ENCODE peak calls at places on chromosomes 6 and 20, in ten cellular contexts. One of them, this sample, is unnamed.
A peak's percentile ranks its signal among the peaks of the same experiment; 100 is the strongest.

GRCh38 chr20:44231713-44232468 is 15.2 kb upstream of the GDAP1L1 start:
- DNase-seq in Kasumi-1: no peak
- DNase-seq in cardiac fibroblast: no peak
- DNase-seq in type B pancreatic cell: no peak
- DNase-seq in lower lobe of right lung: no peak
- DNase-seq in H7: peak; percentile 57
- DNase-seq in anterior cingulate cortex: no peak
- DNase-seq in EL: no peak
- DNase-seq in sciatic nerve: no peak
- DNase-seq in stimulated activated CD4-positive, alpha-beta T cell treated with anti-CD3 and anti-CD28 coated beads, Interleukin-12 subunit alpha, Interleukin-12 subunit beta, amount 100 ng/mL, for 48 hours: no peak
- DNase-seq in this sample: peak; percentile 44

GRCh38 chr20:63323298-63323820 is 30.4 kb downstream of the COL20A1 start:
- DNase-seq in Kasumi-1: no peak
- DNase-seq in cardiac fibroblast: no peak
- DNase-seq in type B pancreatic cell: no peak
- DNase-seq in lower lobe of right lung: no peak
- DNase-seq in H7: no peak
- DNase-seq in anterior cingulate cortex: no peak
- DNase-seq in EL: no peak
- DNase-seq in sciatic nerve: no peak
- DNase-seq in stimulated activated CD4-positive, alpha-beta T cell treated with anti-CD3 and anti-CD28 coated beads, Interleukin-12 subunit alpha, Interleukin-12 subunit beta, amount 100 ng/mL, for 48 hours: no peak
- DNase-seq in this sample: no peak

GRCh38 chr6:116370328-116370716 is 425 bp upstream of the DSE start:
- DNase-seq in Kasumi-1: no peak
- DNase-seq in cardiac fibroblast: no peak
- DNase-seq in type B pancreatic cell: no peak
- DNase-seq in lower lobe of right lung: no peak
- DNase-seq in H7: no peak
- DNase-seq in anterior cingulate cortex: no peak
- DNase-seq in EL: no peak
- DNase-seq in sciatic nerve: no peak
- DNase-seq in stimulated activated CD4-positive, alpha-beta T cell treated with anti-CD3 and anti-CD28 coated beads, Interleukin-12 subunit alpha, Interleukin-12 subunit beta, amount 100 ng/mL, for 48 hours: no peak
- DNase-seq in this sample: no peak

GRCh38 chr6:10555625-10556309 is 34.6 kb downstream of the GCNT2 start:
- DNase-seq in Kasumi-1: peak; percentile 40
- DNase-seq in cardiac fibroblast: peak; percentile 32
- DNase-seq in type B pancreatic cell: no peak
- DNase-seq in lower lobe of right lung: peak; percentile 65
- DNase-seq in H7: peak; percentile 53
- DNase-seq in anterior cingulate cortex: peak; percentile 53
- DNase-seq in EL: peak; percentile 71
- DNase-seq in sciatic nerve: no peak
- DNase-seq in stimulated activated CD4-positive, alpha-beta T cell treated with anti-CD3 and anti-CD28 coated beads, Interleukin-12 subunit alpha, Interleukin-12 subunit beta, amount 100 ng/mL, for 48 hours: no peak
- DNase-seq in this sample: peak; percentile 73

GRCh38 chr20:50470249-50470858 is 39.8 kb upstream of the PTPN1 start:
- DNase-seq in Kasumi-1: no peak
- DNase-seq in cardiac fibroblast: peak; percentile 46
- DNase-seq in type B pancreatic cell: no peak
- DNase-seq in lower lobe of right lung: no peak
- DNase-seq in H7: no peak
- DNase-seq in anterior cingulate cortex: no peak
- DNase-seq in EL: no peak
- DNase-seq in sciatic nerve: no peak
- DNase-seq in stimulated activated CD4-positive, alpha-beta T cell treated with anti-CD3 and anti-CD28 coated beads, Interleukin-12 subunit alpha, Interleukin-12 subunit beta, amount 100 ng/mL, for 48 hours: no peak
- DNase-seq in this sample: no peak

GRCh38 chr6:32886674-32887383 is 32.8 kb downstream of the PSMB9 start:
- DNase-seq in Kasumi-1: no peak
- DNase-seq in cardiac fibroblast: peak; percentile 77
- DNase-seq in type B pancreatic cell: no peak
- DNase-seq in lower lobe of right lung: no peak
- DNase-seq in H7: no peak
- DNase-seq in anterior cingulate cortex: no peak
- DNase-seq in EL: peak; percentile 94
- DNase-seq in sciatic nerve: no peak
- DNase-seq in stimulated activated CD4-positive, alpha-beta T cell treated with anti-CD3 and anti-CD28 coated beads, Interleukin-12 subunit alpha, Interleukin-12 subunit beta, amount 100 ng/mL, for 48 hours: no peak
- DNase-seq in this sample: no peak

GRCh38 chr6:168949876-168950499 is 303.7 kb downstream of the THBS2 start:
- DNase-seq in Kasumi-1: no peak
- DNase-seq in cardiac fibroblast: no peak
- DNase-seq in type B pancreatic cell: no peak
- DNase-seq in lower lobe of right lung: no peak
- DNase-seq in H7: no peak
- DNase-seq in anterior cingulate cortex: no peak
- DNase-seq in EL: no peak
- DNase-seq in sciatic nerve: no peak
- DNase-seq in stimulated activated CD4-positive, alpha-beta T cell treated with anti-CD3 and anti-CD28 coated beads, Interleukin-12 subunit alpha, Interleukin-12 subunit beta, amount 100 ng/mL, for 48 hours: no peak
- DNase-seq in this sample: no peak

GRCh38 chr6:80226699-80227098 is 120.2 kb downstream of the BCKDHB start:
- DNase-seq in Kasumi-1: no peak
- DNase-seq in cardiac fibroblast: no peak
- DNase-seq in type B pancreatic cell: no peak
- DNase-seq in lower lobe of right lung: no peak
- DNase-seq in H7: no peak
- DNase-seq in anterior cingulate cortex: no peak
- DNase-seq in EL: no peak
- DNase-seq in sciatic nerve: no peak
- DNase-seq in stimulated activated CD4-positive, alpha-beta T cell treated with anti-CD3 and anti-CD28 coated beads, Interleukin-12 subunit alpha, Interleukin-12 subunit beta, amount 100 ng/mL, for 48 hours: no peak
- DNase-seq in this sample: no peak

GRCh38 chr6:30378290-30378937 is 33.5 kb downstream of the RPP21 start:
- DNase-seq in Kasumi-1: no peak
- DNase-seq in cardiac fibroblast: peak; percentile 23
- DNase-seq in type B pancreatic cell: no peak
- DNase-seq in lower lobe of right lung: no peak
- DNase-seq in H7: peak; percentile 66
- DNase-seq in anterior cingulate cortex: no peak
- DNase-seq in EL: no peak
- DNase-seq in sciatic nerve: no peak
- DNase-seq in stimulated activated CD4-positive, alpha-beta T cell treated with anti-CD3 and anti-CD28 coated beads, Interleukin-12 subunit alpha, Interleukin-12 subunit beta, amount 100 ng/mL, for 48 hours: no peak
- DNase-seq in this sample: peak; percentile 78

GRCh38 chr6:169803291-169803811 is 51.9 kb downstream of the ERMARD start:
- DNase-seq in Kasumi-1: peak; percentile 20
- DNase-seq in cardiac fibroblast: no peak
- DNase-seq in type B pancreatic cell: peak; percentile 25
- DNase-seq in lower lobe of right lung: no peak
- DNase-seq in H7: no peak
- DNase-seq in anterior cingulate cortex: no peak
- DNase-seq in EL: no peak
- DNase-seq in sciatic nerve: no peak
- DNase-seq in stimulated activated CD4-positive, alpha-beta T cell treated with anti-CD3 and anti-CD28 coated beads, Interleukin-12 subunit alpha, Interleukin-12 subunit beta, amount 100 ng/mL, for 48 hours: no peak
- DNase-seq in this sample: no peak

GRCh38 chr6:116500969-116501433 is 10.4 kb upstream of the CALHM5 start:
- DNase-seq in Kasumi-1: no peak
- DNase-seq in cardiac fibroblast: no peak
- DNase-seq in type B pancreatic cell: no peak
- DNase-seq in lower lobe of right lung: no peak
- DNase-seq in H7: no peak
- DNase-seq in anterior cingulate cortex: no peak
- DNase-seq in EL: no peak
- DNase-seq in sciatic nerve: no peak
- DNase-seq in stimulated activated CD4-positive, alpha-beta T cell treated with anti-CD3 and anti-CD28 coated beads, Interleukin-12 subunit alpha, Interleukin-12 subunit beta, amount 100 ng/mL, for 48 hours: no peak
- DNase-seq in this sample: no peak

GRCh38 chr6:142279350-142280180 is 22.2 kb upstream of the ADGRG6 start:
- DNase-seq in Kasumi-1: no peak
- DNase-seq in cardiac fibroblast: peak; percentile 69
- DNase-seq in type B pancreatic cell: no peak
- DNase-seq in lower lobe of right lung: no peak
- DNase-seq in H7: no peak
- DNase-seq in anterior cingulate cortex: no peak
- DNase-seq in EL: peak; percentile 76
- DNase-seq in sciatic nerve: no peak
- DNase-seq in stimulated activated CD4-positive, alpha-beta T cell treated with anti-CD3 and anti-CD28 coated beads, Interleukin-12 subunit alpha, Interleukin-12 subunit beta, amount 100 ng/mL, for 48 hours: no peak
- DNase-seq in this sample: no peak